ENCODE peak calls at places on chromosome 4, in eight cellular contexts. X is psoas muscle, F is fibroblast of lung, R is heart left ventricle, D is fibroblast of mammary gland, O is stomach, W is spleen, P is colonic mucosa. S is an unnamed sample.

GRCh38 chr4:107253090-107253489 is 217.0 kb upstream of the DKK2 start:
- DNase-seq in X (no peak), F (no peak), R (no peak), D (no peak), O (no peak), W (no peak), P (no peak), S (no peak)

GRCh38 chr4:87108142-87108546 is 112.3 kb downstream of the KLHL8 start:
- DNase-seq in X (peak; percentile 80), F (peak; percentile 84), R (peak; percentile 43), D (peak; percentile 95), O (no peak), W (no peak), P (no peak), S (no peak)

GRCh38 chr4:26452565-26453531 is 37.4 kb downstream of the CCKAR start:
- DNase-seq in X (no peak), F (no peak), R (no peak), D (no peak), O (peak; percentile 54), W (no peak), P (no peak), S (no peak)

GRCh38 chr4:183580370-183580769 is 75.5 kb downstream of the ING2 start:
- DNase-seq in X (no peak), F (no peak), R (no peak), D (no peak), O (no peak), W (no peak), P (no peak), S (no peak)

GRCh38 chr4:40916880-40917279 is 167.1 kb downstream of the NSUN7 start:
- DNase-seq in X (peak; percentile 65), F (no peak), R (no peak), D (peak; percentile 57), O (peak; percentile 42), W (no peak), P (peak; percentile 56), S (no peak)

GRCh38 chr4:76430519-76431388 is 4.3 kb upstream of the SHROOM3 start:
- DNase-seq in X (no peak), F (peak; percentile 77), R (no peak), D (peak; percentile 66), O (no peak), W (no peak), P (peak; percentile 27), S (no peak)

GRCh38 chr4:107760281-107760947 is 40.4 kb upstream of the PAPSS1 start:
- DNase-seq in X (no peak), F (peak; percentile 27), R (no peak), D (peak; percentile 46), O (peak; percentile 68), W (no peak), P (peak; percentile 53), S (no peak)

GRCh38 chr4:845836-846251 is 19.9 kb upstream of the CPLX1 start:
- DNase-seq in X (peak; percentile 20), F (peak; percentile 21), R (no peak), D (peak; percentile 74), O (no peak), W (peak; percentile 43), P (no peak), S (no peak)

GRCh38 chr4:10008208-10009005 is 12.9 kb downstream of the SLC2A9 start:
- DNase-seq in X (no peak), F (peak; percentile 57), R (no peak), D (peak; percentile 43), O (no peak), W (no peak), P (no peak), S (no peak)

GRCh38 chr4:4887426-4887825 is 28.0 kb downstream of the MSX1 start:
- DNase-seq in X (no peak), F (no peak), R (no peak), D (no peak), O (no peak), W (no peak), P (no peak), S (no peak)

GRCh38 chr4:136637071-136637777 is 895.1 kb downstream of the PCDH18 start:
- DNase-seq in X (peak; percentile 44), F (peak; percentile 18), R (no peak), D (peak; percentile 8), O (no peak), W (no peak), P (no peak), S (no peak)
- TF ChIP-seq CTCF in X (no peak), F (peak; percentile 38), R (peak; percentile 20), D (peak; percentile 34), O (no peak), W (no peak), P (peak; percentile 15), S (peak; percentile 72)

DNA sequence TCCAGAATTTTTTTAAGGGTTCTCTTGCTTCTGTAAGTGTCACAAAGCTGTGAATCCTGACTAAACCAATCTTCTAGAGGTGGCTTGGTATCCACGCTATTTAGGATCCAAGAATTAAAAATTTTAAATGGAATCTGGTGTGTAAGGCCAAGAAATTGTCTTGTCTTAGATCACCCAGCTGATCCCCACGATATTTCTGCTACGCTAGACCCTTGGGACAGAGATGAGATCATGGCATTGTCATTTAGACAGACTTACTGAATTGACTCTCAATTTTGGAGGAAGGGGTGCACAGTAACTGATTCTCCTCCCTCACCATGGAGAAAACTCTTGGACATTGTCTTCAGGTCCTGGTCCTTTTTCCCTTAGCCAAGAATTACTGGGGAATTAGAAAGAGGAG is 5.7 kb downstream of the GPRIN3 start:
- DNase-seq in X (no peak), F (no peak), R (no peak), D (no peak), O (no peak), W (no peak), P (no peak), S (no peak)
- H3K4me3 ChIP-seq in X (no peak overlapping the region), F (no peak overlapping the region), R (no peak overlapping the region), D (no peak overlapping the region), O (no peak overlapping the region), W (no peak overlapping the region), P (no peak overlapping the region), S (no peak overlapping the region)

GRCh38 chr4:38166082-38166481 is 205.9 kb downstream of the PTTG2 start:
- DNase-seq in X (no peak), F (no peak), R (no peak), D (no peak), O (no peak), W (no peak), P (no peak), S (no peak)
- TF ChIP-seq CTCF in X (no peak), F (no peak), R (no peak), D (no peak), O (no peak), W (no peak), P (no peak), S (peak; percentile 35)

GRCh38 chr4:46388860-46389259 is 1.1 kb downstream of the GABRA2 start:
- DNase-seq in X (no peak), F (no peak), R (no peak), D (no peak), O (no peak), W (no peak), P (no peak), S (no peak)
- H3K4me3 ChIP-seq in X (peak overlapping the region; percentile 42), F (no peak overlapping the region), R (peak overlapping the region; percentile 20), D (no peak overlapping the region), O (peak overlapping the region; percentile 47), W (no peak overlapping the region), P (peak overlapping the region; percentile 38), S (peak overlapping the region; percentile 36)

GRCh38 chr4:119785963-119786362 is 157.4 kb upstream of the PDE5A start:
- DNase-seq in X (no peak), F (peak; percentile 52), R (no peak), D (peak; percentile 49), O (peak; percentile 26), W (no peak), P (no peak), S (no peak)
- TF ChIP-seq CTCF in X (peak; percentile 55), F (peak; percentile 7), R (peak; percentile 49), D (peak; percentile 41), O (peak; percentile 25), W (no peak), P (peak; percentile 27), S (peak; percentile 56)

DNA sequence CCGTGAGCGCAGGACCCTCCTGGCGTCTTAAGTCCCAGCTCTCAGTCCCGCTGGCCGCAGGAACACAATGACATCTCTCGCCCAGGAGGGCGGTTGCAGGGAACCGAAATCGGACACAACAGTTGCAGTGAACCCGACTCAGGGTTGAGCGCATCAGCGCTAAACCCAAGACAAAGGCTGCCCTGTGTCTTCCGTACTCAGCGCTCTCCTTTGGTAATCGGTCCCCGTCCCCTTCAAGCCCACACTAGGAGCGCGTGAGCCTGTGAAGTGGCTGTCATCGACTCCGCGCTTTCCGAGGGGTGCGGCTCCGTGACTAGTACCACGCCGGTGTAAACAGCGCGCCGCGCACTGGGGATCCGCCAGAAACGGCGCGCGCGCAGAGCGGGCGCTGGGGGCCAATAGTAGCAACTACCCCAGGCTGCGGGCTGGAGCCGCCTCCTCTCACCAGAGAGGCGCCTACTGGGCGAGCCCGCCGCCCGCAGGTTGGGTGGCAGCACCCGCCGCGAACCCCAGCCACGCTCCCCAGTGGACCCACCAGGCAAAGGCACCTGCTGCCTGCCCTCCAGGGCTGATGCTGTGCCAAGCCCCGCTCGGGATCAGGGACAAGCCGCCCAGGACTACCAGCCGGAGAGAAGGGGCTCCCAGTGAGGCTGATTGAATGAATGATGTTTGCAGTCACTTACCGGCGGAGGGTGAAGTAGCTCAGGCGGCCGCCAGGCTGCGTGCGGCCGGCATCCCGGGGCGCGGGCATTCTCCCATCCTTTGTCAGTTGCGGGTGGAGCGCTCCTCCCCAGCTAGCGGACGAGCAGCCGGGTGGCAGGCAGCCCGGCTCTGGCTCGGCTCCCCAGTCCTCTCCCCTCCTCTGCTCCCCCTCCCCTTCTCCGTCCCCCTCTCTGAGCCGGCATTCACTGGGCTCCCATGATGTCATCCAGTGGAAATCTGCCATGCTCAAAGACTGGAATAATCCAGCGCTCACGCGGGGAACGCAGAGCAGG is 370.4 kb upstream of the SMIM31 start:
- DNase-seq in X (no peak), F (peak; percentile 68), R (peak; percentile 9), D (peak; percentile 22), O (no peak), W (peak; percentile 66), P (no peak), S (no peak)
- H3K4me3 ChIP-seq in X (peak overlapping the region; percentile 44), F (peak overlapping the region; percentile 12), R (no peak overlapping the region), D (peak overlapping the region; percentile 31), O (peak overlapping the region; percentile 30), W (no peak overlapping the region), P (no peak overlapping the region), S (peak overlapping the region; percentile 47)

GRCh38 chr4:3572363-3572762 is 40.1 kb upstream of the LRPAP1 start:
- DNase-seq in X (no peak), F (no peak), R (no peak), D (no peak), O (no peak), W (no peak), P (no peak), S (no peak)
- TF ChIP-seq CTCF in X (no peak), F (no peak), R (no peak), D (no peak), O (no peak), W (no peak), P (no peak), S (no peak)

DNA sequence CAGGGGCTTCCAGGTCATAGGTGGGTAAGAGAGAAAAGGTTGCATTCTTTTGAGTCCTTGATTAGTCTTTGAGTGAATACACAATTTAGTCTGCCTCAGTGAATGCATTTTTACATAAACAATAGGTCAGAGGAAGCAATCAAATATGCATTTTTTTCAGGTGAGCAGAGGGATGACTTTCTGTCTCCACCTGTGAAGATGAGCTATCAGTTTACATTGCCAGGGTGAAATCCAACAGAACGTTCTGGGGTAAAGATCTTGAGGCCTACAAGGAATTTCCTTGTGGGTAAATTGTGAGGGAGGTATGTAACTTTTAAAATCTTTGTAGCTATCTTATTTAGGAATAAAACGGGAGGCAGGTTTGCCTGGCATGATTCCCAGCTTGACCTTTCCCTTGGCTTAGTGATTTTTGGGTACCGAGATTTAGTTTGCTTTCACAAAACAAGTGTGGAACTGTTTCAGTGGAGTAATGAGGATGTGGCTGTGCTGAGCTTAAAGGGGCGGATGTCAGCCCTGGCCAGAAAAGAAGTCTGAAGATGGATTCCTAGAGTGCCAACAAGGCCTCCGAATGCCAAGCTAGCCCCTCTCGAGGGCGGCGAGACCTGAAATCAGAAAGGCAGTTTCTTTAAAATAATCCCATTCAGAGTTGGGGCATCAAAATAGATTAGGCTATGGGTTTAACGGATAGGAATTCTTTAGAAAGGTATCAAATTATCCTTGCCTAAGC is 29.5 kb downstream of the TMEM131L start:
- DNase-seq in X (no peak), F (no peak), R (no peak), D (no peak), O (no peak), W (no peak), P (no peak), S (no peak)
- H3K4me3 ChIP-seq in X (no peak overlapping the region), F (no peak overlapping the region), R (no peak overlapping the region), D (no peak overlapping the region), O (no peak overlapping the region), W (no peak overlapping the region), P (no peak overlapping the region), S (no peak overlapping the region)